ENCODE peak calls at places on chromosomes 7 and 10, in eight cellular contexts. One of them, this sample, is unnamed.

GRCh38 chr10:122387572-122387971 is 13.1 kb downstream of the PLEKHA1 start:
- DNase-seq in K562: no peak
- DNase-seq in breast epithelium: no peak
- DNase-seq in PC-3: no peak
- DNase-seq in CD8-positive, alpha-beta memory T cell: no peak
- DNase-seq in psoas muscle: no peak
- DNase-seq in iPS DF 6.9: no peak
- DNase-seq in GM23248: no peak
- DNase-seq in this sample: no peak

GRCh38 chr7:16847381-16847860 is 34.4 kb downstream of the AGR3 start:
- DNase-seq in CD8-positive, alpha-beta memory T cell: no peak
- DNase-seq in GM23248: no peak
- DNase-seq in breast epithelium: no peak
- DNase-seq in K562: no peak
- DNase-seq in PC-3: peak; percentile 95
- DNase-seq in psoas muscle: no peak
- DNase-seq in iPS DF 6.9: no peak
- DNase-seq in this sample: no peak

GRCh38 chr7:27185708-27186449 is 847 bp upstream of the HOXA11 start:
- DNase-seq in breast epithelium: peak; percentile 39
- DNase-seq in psoas muscle: no peak
- DNase-seq in PC-3: no peak
- DNase-seq in iPS DF 6.9: no peak
- DNase-seq in CD8-positive, alpha-beta memory T cell: peak; percentile 37
- DNase-seq in K562: no peak
- DNase-seq in GM23248: no peak
- DNase-seq in this sample: peak; percentile 7

GRCh38 chr7:33769930-33770329 is 135.4 kb upstream of the BMPER start:
- DNase-seq in psoas muscle: no peak
- DNase-seq in breast epithelium: no peak
- DNase-seq in GM23248: no peak
- DNase-seq in iPS DF 6.9: no peak
- DNase-seq in K562: no peak
- DNase-seq in PC-3: peak; percentile 24
- DNase-seq in CD8-positive, alpha-beta memory T cell: no peak
- DNase-seq in this sample: no peak

GRCh38 chr7:11170160-11170559 is 196.5 kb downstream of the PHF14 start:
- DNase-seq in CD8-positive, alpha-beta memory T cell: no peak
- DNase-seq in breast epithelium: no peak
- DNase-seq in psoas muscle: no peak
- DNase-seq in PC-3: no peak
- DNase-seq in iPS DF 6.9: no peak
- DNase-seq in K562: no peak
- DNase-seq in GM23248: no peak
- DNase-seq in this sample: no peak

GRCh38 chr10:17235136-17235535 is 7.1 kb downstream of the VIM start:
- DNase-seq in PC-3: no peak
- DNase-seq in GM23248: peak; percentile 60
- DNase-seq in iPS DF 6.9: no peak
- DNase-seq in psoas muscle: no peak
- DNase-seq in CD8-positive, alpha-beta memory T cell: no peak
- DNase-seq in K562: no peak
- DNase-seq in breast epithelium: no peak
- DNase-seq in this sample: no peak

GRCh38 chr10:25815999-25816768 is 117.8 kb upstream of the MYO3A start:
- DNase-seq in K562: no peak
- DNase-seq in CD8-positive, alpha-beta memory T cell: no peak
- DNase-seq in PC-3: no peak
- DNase-seq in iPS DF 6.9: no peak
- DNase-seq in breast epithelium: no peak
- DNase-seq in psoas muscle: no peak
- DNase-seq in GM23248: no peak
- DNase-seq in this sample: no peak

GRCh38 chr7:15905251-15906040 is 219.0 kb upstream of the MEOX2 start:
- DNase-seq in GM23248: no peak
- DNase-seq in PC-3: no peak
- DNase-seq in CD8-positive, alpha-beta memory T cell: no peak
- DNase-seq in K562: no peak
- DNase-seq in psoas muscle: no peak
- DNase-seq in iPS DF 6.9: no peak
- DNase-seq in breast epithelium: no peak
- DNase-seq in this sample: no peak

GRCh38 chr10:1171586-1171985 is 115.4 kb downstream of the WDR37 start:
- DNase-seq in iPS DF 6.9: no peak
- DNase-seq in CD8-positive, alpha-beta memory T cell: no peak
- DNase-seq in breast epithelium: peak; percentile 15
- DNase-seq in GM23248: no peak
- DNase-seq in PC-3: no peak
- DNase-seq in psoas muscle: no peak
- DNase-seq in K562: no peak
- DNase-seq in this sample: no peak

GRCh38 chr7:23679898-23680416 is at the start of gene FAM221A:
- DNase-seq in CD8-positive, alpha-beta memory T cell: peak; percentile 85
- DNase-seq in iPS DF 6.9: peak; percentile 77
- DNase-seq in psoas muscle: peak; percentile 94
- DNase-seq in GM23248: peak; percentile 85
- DNase-seq in breast epithelium: peak; percentile 89
- DNase-seq in PC-3: peak; percentile 81
- DNase-seq in K562: no peak
- DNase-seq in this sample: peak; percentile 30

GRCh38 chr10:113053881-113054280 is 103.8 kb downstream of the TCF7L2 start:
- DNase-seq in K562: no peak
- DNase-seq in breast epithelium: no peak
- DNase-seq in psoas muscle: no peak
- DNase-seq in GM23248: peak; percentile 56
- DNase-seq in iPS DF 6.9: peak; percentile 85
- DNase-seq in PC-3: no peak
- DNase-seq in CD8-positive, alpha-beta memory T cell: no peak
- DNase-seq in this sample: no peak

GRCh38 chr7:101441890-101442289 is 79.2 kb downstream of the COL26A1 start:
- DNase-seq in psoas muscle: no peak
- DNase-seq in iPS DF 6.9: no peak
- DNase-seq in PC-3: no peak
- DNase-seq in breast epithelium: no peak
- DNase-seq in K562: no peak
- DNase-seq in CD8-positive, alpha-beta memory T cell: no peak
- DNase-seq in GM23248: no peak
- DNase-seq in this sample: no peak

GRCh38 chr10:49068209-49068608 is 47.1 kb downstream of the VSTM4 start:
- DNase-seq in GM23248: no peak
- DNase-seq in psoas muscle: no peak
- DNase-seq in K562: no peak
- DNase-seq in CD8-positive, alpha-beta memory T cell: no peak
- DNase-seq in iPS DF 6.9: no peak
- DNase-seq in PC-3: no peak
- DNase-seq in breast epithelium: no peak
- DNase-seq in this sample: no peak

GRCh38 chr10:12643279-12643678 is 293.9 kb downstream of the CAMK1D start:
- DNase-seq in iPS DF 6.9: no peak
- DNase-seq in breast epithelium: no peak
- DNase-seq in psoas muscle: no peak
- DNase-seq in GM23248: no peak
- DNase-seq in CD8-positive, alpha-beta memory T cell: no peak
- DNase-seq in PC-3: no peak
- DNase-seq in K562: peak; percentile 11
- DNase-seq in this sample: no peak

GRCh38 chr10:91340613-91341362 is 69.4 kb upstream of the HECTD2 start:
- DNase-seq in iPS DF 6.9: no peak
- DNase-seq in CD8-positive, alpha-beta memory T cell: no peak
- DNase-seq in psoas muscle: peak; percentile 84
- DNase-seq in K562: no peak
- DNase-seq in GM23248: peak; percentile 98
- DNase-seq in PC-3: peak; percentile 67
- DNase-seq in breast epithelium: no peak
- DNase-seq in this sample: peak; percentile 74

DNA sequence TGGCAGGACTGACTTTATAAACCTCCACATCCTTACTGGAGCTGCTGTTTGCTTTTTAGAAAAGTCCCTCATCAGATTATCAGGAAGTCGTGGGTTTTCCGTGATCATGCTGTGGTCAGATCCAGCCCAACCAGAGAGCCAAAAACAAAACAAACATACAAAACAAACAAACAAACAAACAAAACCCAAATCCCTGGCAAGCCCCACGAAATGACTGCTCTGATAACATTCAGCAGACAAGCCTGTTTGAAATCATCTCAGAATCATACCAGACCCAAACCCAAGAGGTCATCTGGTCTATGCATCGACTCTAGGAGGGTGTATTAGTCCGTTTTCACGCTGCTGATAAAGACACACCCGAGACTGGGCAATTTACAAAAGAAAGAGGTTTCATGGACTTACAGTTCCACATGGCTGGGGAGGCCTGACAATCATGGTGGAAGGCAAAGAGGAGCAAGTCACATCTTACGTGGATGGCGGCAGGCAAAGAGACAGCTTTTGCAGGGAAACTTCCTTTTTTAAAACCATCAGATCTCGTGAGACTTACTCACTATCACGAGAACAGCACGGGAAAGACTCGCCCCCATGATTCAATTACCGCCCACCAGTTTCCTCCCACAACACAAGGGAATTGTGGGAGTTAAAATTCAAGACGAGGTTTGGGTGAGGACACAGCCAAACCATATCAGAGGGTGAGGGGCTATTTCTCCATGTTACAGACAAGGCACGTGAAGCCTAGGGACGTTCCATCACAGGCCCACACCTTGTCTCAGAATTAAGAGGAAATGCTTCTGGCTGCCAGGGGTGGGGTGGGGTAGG is 85.7 kb downstream of the PARP12 start:
- DNase-seq in GM23248: no peak
- DNase-seq in psoas muscle: no peak
- DNase-seq in CD8-positive, alpha-beta memory T cell: no peak
- DNase-seq in iPS DF 6.9: no peak
- DNase-seq in PC-3: no peak
- DNase-seq in breast epithelium: no peak
- DNase-seq in K562: peak; percentile 51
- DNase-seq in this sample: peak; percentile 30
- H3K4me3 ChIP-seq in GM23248: no peak overlapping the region
- H3K4me3 ChIP-seq in psoas muscle: no peak overlapping the region
- H3K4me3 ChIP-seq in CD8-positive, alpha-beta memory T cell: no peak overlapping the region
- H3K4me3 ChIP-seq in iPS DF 6.9: no peak overlapping the region
- H3K4me3 ChIP-seq in PC-3: no peak overlapping the region
- H3K4me3 ChIP-seq in breast epithelium: no peak overlapping the region
- H3K4me3 ChIP-seq in K562: peak overlapping the region; percentile 46
- H3K4me3 ChIP-seq in this sample: no peak overlapping the region

GRCh38 chr7:153920897-153921296 is 131.3 kb upstream of the DPP6 start:
- DNase-seq in GM23248: no peak
- DNase-seq in breast epithelium: no peak
- DNase-seq in psoas muscle: no peak
- DNase-seq in CD8-positive, alpha-beta memory T cell: no peak
- DNase-seq in K562: no peak
- DNase-seq in PC-3: no peak
- DNase-seq in iPS DF 6.9: no peak
- DNase-seq in this sample: no peak

DNA sequence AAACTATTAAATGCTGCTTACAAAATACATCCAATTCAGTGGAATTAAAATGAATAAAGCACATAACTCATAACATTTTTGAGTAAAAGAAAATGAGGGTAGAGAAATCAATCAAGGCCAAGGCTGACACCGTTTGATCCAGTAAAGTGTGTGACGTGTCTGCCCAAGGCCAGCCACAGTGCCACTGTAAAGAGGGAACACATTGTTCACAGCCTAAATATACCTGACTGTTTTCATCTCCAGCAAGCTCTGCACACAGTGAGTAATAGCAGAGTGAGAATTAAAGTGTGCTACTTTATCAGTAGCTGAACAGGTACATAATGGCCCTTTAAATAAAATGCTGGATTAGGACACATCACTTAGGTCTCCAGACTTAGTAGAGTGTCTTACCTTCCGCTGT is 130.8 kb upstream of the DPP6 start:
- DNase-seq in breast epithelium: no peak
- DNase-seq in PC-3: no peak
- DNase-seq in iPS DF 6.9: no peak
- DNase-seq in psoas muscle: no peak
- DNase-seq in K562: no peak
- DNase-seq in CD8-positive, alpha-beta memory T cell: no peak
- DNase-seq in GM23248: no peak
- DNase-seq in this sample: no peak
- H3K4me3 ChIP-seq in breast epithelium: no peak overlapping the region
- H3K4me3 ChIP-seq in PC-3: no peak overlapping the region
- H3K4me3 ChIP-seq in iPS DF 6.9: no peak overlapping the region
- H3K4me3 ChIP-seq in psoas muscle: no peak overlapping the region
- H3K4me3 ChIP-seq in K562: no peak overlapping the region
- H3K4me3 ChIP-seq in CD8-positive, alpha-beta memory T cell: no peak overlapping the region
- H3K4me3 ChIP-seq in GM23248: no peak overlapping the region
- H3K4me3 ChIP-seq in this sample: no peak overlapping the region

GRCh38 chr7:139103057-139103820 is 6.3 kb downstream of the ZC3HAV1 start:
- DNase-seq in psoas muscle: no peak
- DNase-seq in CD8-positive, alpha-beta memory T cell: no peak
- DNase-seq in PC-3: no peak
- DNase-seq in iPS DF 6.9: no peak
- DNase-seq in GM23248: no peak
- DNase-seq in breast epithelium: no peak
- DNase-seq in K562: peak; percentile 10
- DNase-seq in this sample: no peak
- H3K4me3 ChIP-seq in psoas muscle: peak overlapping the region; percentile 36
- H3K4me3 ChIP-seq in CD8-positive, alpha-beta memory T cell: peak overlapping the region; percentile 67
- H3K4me3 ChIP-seq in PC-3: no peak overlapping the region
- H3K4me3 ChIP-seq in iPS DF 6.9: no peak overlapping the region
- H3K4me3 ChIP-seq in GM23248: no peak overlapping the region
- H3K4me3 ChIP-seq in breast epithelium: no peak overlapping the region
- H3K4me3 ChIP-seq in K562: no peak overlapping the region
- H3K4me3 ChIP-seq in this sample: no peak overlapping the region

GRCh38 chr7:44583145-44583544 is 1.1 kb upstream of the TMED4 start:
- DNase-seq in K562: no peak
- DNase-seq in CD8-positive, alpha-beta memory T cell: no peak
- DNase-seq in iPS DF 6.9: no peak
- DNase-seq in psoas muscle: no peak
- DNase-seq in GM23248: no peak
- DNase-seq in PC-3: no peak
- DNase-seq in breast epithelium: no peak
- DNase-seq in this sample: no peak
- H3K4me3 ChIP-seq in K562: peak overlapping the region; percentile 81
- H3K4me3 ChIP-seq in CD8-positive, alpha-beta memory T cell: peak overlapping the region; percentile 96
- H3K4me3 ChIP-seq in iPS DF 6.9: no peak overlapping the region
- H3K4me3 ChIP-seq in psoas muscle: peak overlapping the region; percentile 96
- H3K4me3 ChIP-seq in GM23248: peak overlapping the region; percentile 87
- H3K4me3 ChIP-seq in PC-3: peak overlapping the region; percentile 88
- H3K4me3 ChIP-seq in breast epithelium: peak overlapping the region; percentile 80
- H3K4me3 ChIP-seq in this sample: peak overlapping the region; percentile 73

GRCh38 chr7:5532520-5533335 is 109.1 kb upstream of the TNRC18 start:
- DNase-seq in PC-3: no peak
- DNase-seq in K562: peak; percentile 38
- DNase-seq in GM23248: peak; percentile 42
- DNase-seq in CD8-positive, alpha-beta memory T cell: peak; percentile 65
- DNase-seq in breast epithelium: peak; percentile 77
- DNase-seq in iPS DF 6.9: no peak
- DNase-seq in psoas muscle: peak; percentile 75
- DNase-seq in this sample: peak; percentile 81
- H3K4me3 ChIP-seq in PC-3: no peak overlapping the region
- H3K4me3 ChIP-seq in K562: peak overlapping the region; percentile 26
- H3K4me3 ChIP-seq in GM23248: no peak overlapping the region
- H3K4me3 ChIP-seq in CD8-positive, alpha-beta memory T cell: peak overlapping the region; percentile 97
- H3K4me3 ChIP-seq in breast epithelium: peak overlapping the region; percentile 88
- H3K4me3 ChIP-seq in iPS DF 6.9: no peak overlapping the region
- H3K4me3 ChIP-seq in psoas muscle: peak overlapping the region; percentile 94
- H3K4me3 ChIP-seq in this sample: peak overlapping the region; percentile 89

DNA sequence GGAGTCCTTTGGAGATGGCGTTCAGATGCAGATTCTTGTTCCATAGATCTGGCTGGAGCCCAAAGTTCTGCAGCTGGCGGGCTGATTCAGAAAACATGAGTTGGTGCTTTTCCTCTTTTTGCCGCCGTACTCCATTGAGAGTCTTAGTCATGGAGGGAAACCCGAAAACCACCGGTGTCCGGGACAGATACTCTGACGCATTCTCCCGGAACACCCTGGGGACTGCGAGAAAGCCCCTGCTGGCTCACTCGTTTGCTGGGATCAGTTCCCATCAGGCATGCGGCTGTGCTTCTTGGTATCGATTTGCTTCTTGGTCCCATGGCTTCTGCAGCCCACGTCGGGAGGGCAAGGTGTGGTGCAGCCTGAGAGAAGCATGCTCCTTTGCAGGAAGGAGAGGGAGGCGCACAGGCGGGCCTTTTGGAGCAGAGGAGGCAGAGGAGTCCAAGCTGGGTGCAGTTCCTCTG is 30.8 kb upstream of the PFKFB3 start:
- DNase-seq in breast epithelium: no peak
- DNase-seq in GM23248: peak; percentile 98
- DNase-seq in CD8-positive, alpha-beta memory T cell: no peak
- DNase-seq in psoas muscle: peak; percentile 86
- DNase-seq in PC-3: no peak
- DNase-seq in K562: no peak
- DNase-seq in iPS DF 6.9: no peak
- DNase-seq in this sample: peak; percentile 87
- H3K4me3 ChIP-seq in breast epithelium: no peak overlapping the region
- H3K4me3 ChIP-seq in GM23248: peak overlapping the region; percentile 31
- H3K4me3 ChIP-seq in CD8-positive, alpha-beta memory T cell: no peak overlapping the region
- H3K4me3 ChIP-seq in psoas muscle: peak overlapping the region; percentile 33
- H3K4me3 ChIP-seq in PC-3: no peak overlapping the region
- H3K4me3 ChIP-seq in K562: no peak overlapping the region
- H3K4me3 ChIP-seq in iPS DF 6.9: no peak overlapping the region
- H3K4me3 ChIP-seq in this sample: no peak overlapping the region